ENCODE peak calls at places on chromosomes 2 and 18, in six cellular contexts. T, X, D, H, W and Z are unnamed samples.

GRCh38 chr2:20633001-20633400 is 17.9 kb downstream of the HS1BP3 start:
- DNase-seq in D (no peak), X (no peak), H (no peak), T (no peak), W (no peak), Z (no peak)

GRCh38 chr18:76657428-76657827 is 162.4 kb upstream of the ZNF516 start:
- DNase-seq in D (no peak), T (no peak), H (no peak), W (no peak), X (peak; percentile 32), Z (no peak)

GRCh38 chr2:228083131-228083530 is 98.4 kb downstream of the SPHKAP start:
- DNase-seq in W (no peak), H (no peak), X (no peak), D (no peak), T (no peak), Z (no peak)

GRCh38 chr18:45755936-45756335 is 32.0 kb downstream of the SLC14A1 start:
- DNase-seq in H (no peak), X (peak; percentile 61), T (peak; percentile 79), W (no peak), D (peak; percentile 60), Z (no peak)

GRCh38 chr2:20667151-20667530 is 197 bp downstream of the GDF7 start:
- DNase-seq in H (no peak), W (no peak), D (no peak), T (no peak), X (no peak), Z (no peak)

GRCh38 chr2:213187833-213188532 is 36.6 kb upstream of the IKZF2 start:
- DNase-seq in W (peak; percentile 51), H (peak; percentile 7), X (peak; percentile 87), D (no peak), T (peak; percentile 60), Z (no peak)

GRCh38 chr18:79736230-79736629 is 56.6 kb downstream of the CTDP1 start:
- DNase-seq in W (no peak), D (no peak), X (no peak), H (no peak), T (no peak), Z (peak; percentile 71)

GRCh38 chr2:1132328-1132964 is 181.8 kb downstream of the SNTG2 start:
- DNase-seq in X (no peak), T (no peak), D (no peak), H (no peak), W (no peak), Z (no peak)

GRCh38 chr2:109702250-109702985 is 88.3 kb downstream of the SOWAHC start:
- DNase-seq in X (peak; percentile 92), W (no peak), D (no peak), T (peak; percentile 63), H (peak; percentile 14), Z (no peak)

GRCh38 chr2:220165401-220165800 is 538.0 kb downstream of the SLC4A3 start:
- DNase-seq in W (no peak), X (no peak), T (no peak), H (no peak), D (no peak), Z (no peak)

GRCh38 chr2:230847883-230848388 is 16.8 kb upstream of the ITM2C start:
- DNase-seq in H (peak; percentile 11), W (peak; percentile 9), T (peak; percentile 77), D (peak; percentile 93), X (peak; percentile 88), Z (peak; percentile 96)

GRCh38 chr2:22525676-22526075 is 859.3 kb upstream of the KLHL29 start:
- DNase-seq in T (no peak), W (no peak), X (no peak), H (no peak), D (no peak), Z (no peak)

GRCh38 chr18:13635046-13635445 is 91.3 kb downstream of the FAM210A start:
- DNase-seq in H (no peak), T (no peak), W (no peak), D (no peak), X (no peak), Z (no peak)

GRCh38 chr2:12978058-12978835 is 261.5 kb downstream of the TRIB2 start:
- DNase-seq in W (no peak), H (no peak), X (no peak), D (no peak), T (no peak), Z (no peak)

GRCh38 chr2:63589148-63589972 is 597 bp downstream of the MDH1 start:
- DNase-seq in D (no peak), H (no peak), W (no peak), X (no peak), T (no peak), Z (no peak)